ENCODE peak calls at places on chromosomes 13 and 19, in five cellular contexts. One of them, this sample, is unnamed. For H3K27me3, the result is how much of the 10 kb centered on the place peaks cover.

GRCh38 chr19:13986348-13986904 is 19.7 kb downstream of the RFX1 start:
- DNase-seq in small intestine: peak
- DNase-seq in tibial artery: peak
- DNase-seq in GM23248: peak
- DNase-seq in uterus: peak
- DNase-seq in this sample: peak

GRCh38 chr19:1856345-1856697 is 7.1 kb downstream of the KLF16 start:
- DNase-seq in small intestine: no peak
- DNase-seq in tibial artery: no peak
- DNase-seq in GM23248: peak
- DNase-seq in uterus: no peak
- DNase-seq in this sample: no peak

GRCh38 chr13:45219123-45219891 is 18.5 kb upstream of the KCTD4 start:
- DNase-seq in tibial artery: no peak
- DNase-seq in GM23248: peak
- DNase-seq in uterus: no peak
- DNase-seq in small intestine: peak
- DNase-seq in this sample: no peak

GRCh38 chr19:29266603-29267002 is 53.7 kb upstream of the UQCRFS1 start:
- DNase-seq in uterus: no peak
- DNase-seq in tibial artery: no peak
- DNase-seq in small intestine: no peak
- DNase-seq in GM23248: no peak
- DNase-seq in this sample: no peak

GRCh38 chr19:50268046-50268445 is 61.1 kb downstream of the KCNC3 start:
- DNase-seq in uterus: no peak
- DNase-seq in tibial artery: no peak
- DNase-seq in GM23248: no peak
- DNase-seq in small intestine: no peak
- DNase-seq in this sample: no peak

GRCh38 chr13:46359731-46360130 is 27.3 kb downstream of the RUBCNL start:
- DNase-seq in small intestine: no peak
- DNase-seq in tibial artery: no peak
- DNase-seq in GM23248: peak
- DNase-seq in uterus: no peak
- DNase-seq in this sample: no peak

GRCh38 chr13:33262069-33262487 is 23.5 kb downstream of the STARD13 start:
- DNase-seq in GM23248: peak
- DNase-seq in small intestine: peak
- DNase-seq in tibial artery: no peak
- DNase-seq in uterus: peak
- DNase-seq in this sample: no peak

GRCh38 chr19:3531716-3532115 is 7.3 kb upstream of the TEKTIP1 start:
- DNase-seq in GM23248: no peak
- DNase-seq in small intestine: no peak
- DNase-seq in tibial artery: no peak
- DNase-seq in uterus: no peak
- DNase-seq in this sample: no peak

GRCh38 chr19:35251456-35251855 is 2.7 kb downstream of the LSR start:
- DNase-seq in small intestine: no peak
- DNase-seq in GM23248: no peak
- DNase-seq in tibial artery: no peak
- DNase-seq in uterus: no peak
- DNase-seq in this sample: no peak

GRCh38 chr13:85140192-85140591 is 659.0 kb downstream of the SLITRK6 start:
- DNase-seq in GM23248: no peak
- DNase-seq in tibial artery: no peak
- DNase-seq in small intestine: no peak
- DNase-seq in uterus: no peak
- DNase-seq in this sample: no peak

GRCh38 chr19:12411893-12412292 is 10.8 kb upstream of the ZNF799 start:
- DNase-seq in GM23248: no peak
- DNase-seq in small intestine: no peak
- DNase-seq in uterus: no peak
- DNase-seq in tibial artery: no peak
- DNase-seq in this sample: no peak

GRCh38 chr19:11261431-11261901 is 858 bp downstream of the DOCK6 start:
- DNase-seq in GM23248: no peak
- DNase-seq in tibial artery: no peak
- DNase-seq in uterus: no peak
- DNase-seq in small intestine: no peak
- DNase-seq in this sample: no peak

GRCh38 chr13:50149932-50150331 is 134.7 kb downstream of the KCNRG start:
- DNase-seq in tibial artery: no peak
- DNase-seq in uterus: peak
- DNase-seq in GM23248: no peak
- DNase-seq in small intestine: peak
- DNase-seq in this sample: no peak

GRCh38 chr13:21703846-21704245 is 33.0 kb downstream of the FGF9 start:
- DNase-seq in GM23248: no peak
- DNase-seq in uterus: no peak
- DNase-seq in tibial artery: no peak
- DNase-seq in small intestine: no peak
- DNase-seq in this sample: no peak

GRCh38 chr19:45471866-45472556 is 4.2 kb downstream of the FOSB start:
- DNase-seq in uterus: no peak
- DNase-seq in small intestine: no peak
- DNase-seq in GM23248: peak
- DNase-seq in tibial artery: no peak
- DNase-seq in this sample: peak

GRCh38 chr19:6103217-6103644 is 7.1 kb downstream of the RFX2 start:
- DNase-seq in uterus: peak
- DNase-seq in small intestine: no peak
- DNase-seq in tibial artery: peak
- DNase-seq in GM23248: peak
- DNase-seq in this sample: peak

GRCh38 chr13:113466321-113466836 is 13.1 kb upstream of the ADPRHL1 start:
- DNase-seq in small intestine: no peak
- DNase-seq in tibial artery: no peak
- DNase-seq in GM23248: no peak
- DNase-seq in uterus: no peak
- DNase-seq in this sample: no peak

GRCh38 chr19:33290082-33290815 is 12.1 kb downstream of the CEBPA start:
- DNase-seq in uterus: no peak
- DNase-seq in tibial artery: no peak
- DNase-seq in small intestine: no peak
- DNase-seq in GM23248: no peak
- DNase-seq in this sample: no peak

GRCh38 chr19:4624733-4625362 is 14.5 kb upstream of the TNFAIP8L1 start:
- DNase-seq in GM23248: no peak
- DNase-seq in tibial artery: no peak
- DNase-seq in uterus: no peak
- DNase-seq in small intestine: no peak
- DNase-seq in this sample: no peak

GRCh38 chr13:86581711-86582110 is 782.5 kb upstream of the SLITRK6 start:
- DNase-seq in uterus: no peak
- DNase-seq in small intestine: no peak
- DNase-seq in GM23248: peak
- DNase-seq in tibial artery: no peak
- DNase-seq in this sample: no peak

GRCh38 chr13:65336916-65337315 is 1893.2 kb downstream of the PCDH9 start:
- DNase-seq in GM23248: no peak
- DNase-seq in tibial artery: no peak
- DNase-seq in uterus: no peak
- DNase-seq in small intestine: no peak
- DNase-seq in this sample: no peak

GRCh38 chr19:1213391-1214286 is 8.1 kb downstream of the STK11 start:
- DNase-seq in tibial artery: peak
- DNase-seq in uterus: peak
- DNase-seq in small intestine: peak
- DNase-seq in GM23248: peak
- DNase-seq in this sample: peak

GRCh38 chr19:52660981-52661380 is 22.8 kb upstream of the ZNF83 start:
- DNase-seq in uterus: no peak
- DNase-seq in GM23248: no peak
- DNase-seq in tibial artery: no peak
- DNase-seq in small intestine: no peak
- DNase-seq in this sample: no peak

GRCh38 chr19:14450168-14450874 is 17.2 kb downstream of the PKN1 start:
- DNase-seq in uterus: no peak
- DNase-seq in small intestine: peak
- DNase-seq in tibial artery: no peak
- DNase-seq in GM23248: peak
- DNase-seq in this sample: no peak

GRCh38 chr13:95201814-95202521 is 99.3 kb downstream of the ABCC4 start:
- DNase-seq in tibial artery: no peak
- DNase-seq in uterus: no peak
- DNase-seq in small intestine: peak
- DNase-seq in GM23248: no peak
- DNase-seq in this sample: no peak

GRCh38 chr19:31586282-31586681 is 237.0 kb upstream of the TSHZ3 start:
- DNase-seq in small intestine: no peak
- DNase-seq in tibial artery: no peak
- DNase-seq in GM23248: peak
- DNase-seq in uterus: no peak
- DNase-seq in this sample: no peak

GRCh38 chr13:100428966-100429365 is 159.6 kb downstream of the GGACT start:
- DNase-seq in small intestine: no peak
- DNase-seq in uterus: no peak
- DNase-seq in GM23248: no peak
- DNase-seq in tibial artery: no peak
- DNase-seq in this sample: no peak

GRCh38 chr19:48895226-48895625 is 3.3 kb downstream of the TULP2 start:
- DNase-seq in tibial artery: no peak
- DNase-seq in GM23248: no peak
- DNase-seq in uterus: no peak
- DNase-seq in small intestine: no peak
- DNase-seq in this sample: no peak

GRCh38 chr13:24060993-24061392 is 99.5 kb upstream of the SPATA13 start:
- DNase-seq in tibial artery: no peak
- DNase-seq in GM23248: no peak
- DNase-seq in small intestine: no peak
- DNase-seq in uterus: no peak
- DNase-seq in this sample: no peak

GRCh38 chr13:110716235-110716505 is 2.7 kb downstream of the ING1 start:
- DNase-seq in uterus: peak
- DNase-seq in small intestine: peak
- DNase-seq in GM23248: peak
- DNase-seq in tibial artery: peak
- DNase-seq in this sample: peak

GRCh38 chr19:16373079-16373478 is 48.5 kb downstream of the KLF2 start:
- DNase-seq in uterus: no peak
- DNase-seq in tibial artery: no peak
- DNase-seq in GM23248: no peak
- DNase-seq in small intestine: no peak
- DNase-seq in this sample: no peak

GRCh38 chr13:110812869-110813645 is 99.6 kb downstream of the ING1 start:
- DNase-seq in small intestine: no peak
- DNase-seq in tibial artery: no peak
- DNase-seq in GM23248: no peak
- DNase-seq in uterus: no peak
- DNase-seq in this sample: no peak

DNA sequence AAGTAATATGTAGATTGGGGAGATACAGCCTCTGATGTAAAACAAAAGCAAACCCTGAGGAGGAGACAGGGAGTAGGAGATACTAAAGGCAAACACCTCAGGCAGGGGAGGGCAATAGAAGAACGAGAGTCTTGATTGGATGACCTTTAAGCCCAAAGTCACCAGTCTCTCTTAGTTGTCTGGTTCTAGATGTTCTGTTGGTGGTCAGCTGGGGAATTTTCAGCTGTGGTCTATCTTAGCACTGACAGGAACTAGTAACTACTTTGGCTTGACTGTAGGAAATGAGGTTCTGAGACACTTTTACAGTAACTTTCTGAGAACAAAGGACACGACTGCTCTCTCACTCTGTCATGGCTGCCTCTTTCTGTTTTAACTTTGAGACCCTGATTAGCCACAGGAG is 290.7 kb upstream of the MIR17HG start:
- DNase-seq in uterus: no peak
- DNase-seq in GM23248: no peak
- DNase-seq in small intestine: no peak
- DNase-seq in tibial artery: no peak
- DNase-seq in this sample: no peak
- H3K4me3 ChIP-seq in uterus: no peak
- H3K4me3 ChIP-seq in GM23248: no peak
- H3K4me3 ChIP-seq in small intestine: no peak
- H3K4me3 ChIP-seq in tibial artery: no peak
- H3K4me3 ChIP-seq in this sample: no peak

GRCh38 chr13:18232994-18233782 is 948.4 kb downstream of the TUBA3C start:
- DNase-seq in GM23248: no peak
- DNase-seq in uterus: no peak
- DNase-seq in tibial artery: no peak
- DNase-seq in small intestine: no peak
- DNase-seq in this sample: no peak
- H3K27me3 ChIP-seq in GM23248: under half
- H3K27me3 ChIP-seq in uterus: under half
- H3K27me3 ChIP-seq in tibial artery: under half
- H3K27me3 ChIP-seq in small intestine: under half
- H3K27me3 ChIP-seq in this sample: under half

DNA sequence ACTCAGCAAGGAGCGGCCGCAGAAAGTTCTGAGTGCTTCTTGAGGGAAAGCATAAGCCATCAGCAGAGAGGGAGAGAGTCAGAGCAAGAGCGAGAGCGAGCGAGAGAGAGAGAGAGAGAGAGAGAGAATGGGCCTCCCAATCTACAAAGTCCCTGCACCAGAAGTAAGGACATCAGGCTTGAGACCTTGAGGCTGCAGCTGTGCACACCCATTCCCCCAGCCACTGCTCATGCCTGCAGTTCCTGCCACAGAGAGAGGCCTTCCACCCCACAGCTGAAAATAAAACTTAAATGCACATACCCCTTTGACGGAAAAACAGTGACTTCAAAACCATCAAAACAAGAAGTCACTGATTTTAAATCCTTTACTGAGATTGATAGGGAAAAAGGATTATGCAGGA is 74.5 kb upstream of the UBL3 start:
- DNase-seq in tibial artery: no peak
- DNase-seq in small intestine: no peak
- DNase-seq in GM23248: no peak
- DNase-seq in uterus: no peak
- DNase-seq in this sample: no peak
- H3K27ac ChIP-seq in tibial artery: peak
- H3K27ac ChIP-seq in small intestine: no peak
- H3K27ac ChIP-seq in GM23248: peak
- H3K27ac ChIP-seq in uterus: peak
- H3K27ac ChIP-seq in this sample: peak

DNA sequence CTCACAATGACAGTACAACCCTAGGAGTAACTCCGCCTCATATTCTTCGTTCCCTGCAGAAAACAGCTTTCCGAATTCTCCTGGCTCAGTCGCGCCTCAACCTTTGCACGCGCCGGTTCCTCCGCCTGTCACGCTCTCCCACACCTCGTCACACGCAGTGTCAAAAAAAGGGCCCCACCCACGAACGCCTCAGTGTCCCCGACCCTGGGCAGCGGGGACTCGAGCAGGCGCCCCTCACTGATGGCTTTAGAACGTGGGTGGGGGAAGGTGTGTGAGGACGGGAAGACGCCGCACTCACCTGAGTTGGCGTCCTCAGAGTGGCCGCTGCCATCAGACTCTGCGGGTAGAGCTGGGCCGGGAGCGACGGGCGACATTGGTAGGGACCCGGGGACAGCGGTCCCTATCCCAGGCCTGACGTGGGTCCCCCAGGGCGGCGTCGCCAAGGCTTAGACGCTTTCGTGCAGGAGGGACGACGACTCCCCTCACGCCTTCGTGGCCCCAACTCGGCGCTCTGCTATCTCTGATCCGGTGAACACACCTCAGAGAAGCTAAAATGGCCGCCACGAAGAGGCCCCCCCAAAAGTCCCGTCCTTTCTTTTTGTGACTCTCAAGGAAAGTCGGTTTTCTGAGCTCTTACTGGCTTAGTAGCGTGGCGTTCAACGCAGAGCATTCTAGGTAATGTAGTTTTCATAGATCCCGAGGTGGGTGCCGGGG is at the start of gene ZNF154:
- DNase-seq in uterus: no peak
- DNase-seq in small intestine: peak
- DNase-seq in GM23248: peak
- DNase-seq in tibial artery: no peak
- DNase-seq in this sample: no peak
- H3K4me3 ChIP-seq in uterus: peak
- H3K4me3 ChIP-seq in small intestine: peak
- H3K4me3 ChIP-seq in GM23248: peak
- H3K4me3 ChIP-seq in tibial artery: peak
- H3K4me3 ChIP-seq in this sample: peak

This sample was measured in ascending aorta.